ENCODE peak calls at places on chromosome 1, in four cellular contexts. Q is GM12891, O is activated T-cell treated with anti-CD3 and anti-CD28 coated beads for 1 hour, G is lower leg skin. R is an unnamed sample.

GRCh38 chr1:151398691-151399065 is 695 bp upstream of the PSMB4 start:
- DNase-seq in Q (no peak), O (no peak), G (no peak), R (no peak)

GRCh38 chr1:2360588-2361364 is 30.6 kb downstream of the MORN1 start:
- DNase-seq in Q (no peak), O (no peak), G (no peak), R (no peak)

GRCh38 chr1:56481140-56481694 is 98.1 kb downstream of the PLPP3 start:
- DNase-seq in Q (no peak), O (no peak), G (no peak), R (no peak)

GRCh38 chr1:2342384-2343022 is 48.9 kb downstream of the MORN1 start:
- DNase-seq in Q (no peak), O (no peak), G (no peak), R (no peak)

GRCh38 chr1:109432336-109432735 is 6.1 kb upstream of the PSMA5 start:
- DNase-seq in Q (no peak), O (no peak), G (no peak), R (no peak)

GRCh38 chr1:192235127-192235526 is 76.9 kb downstream of the RGS18 start:
- DNase-seq in Q (no peak), O (no peak), G (no peak), R (no peak)

GRCh38 chr1:183645453-183646024 is 7.6 kb downstream of the APOBEC4 start:
- DNase-seq in Q (no peak), O (no peak), G (no peak), R (no peak)

GRCh38 chr1:5572794-5573193 is 419.4 kb downstream of the NPHP4 start:
- DNase-seq in Q (no peak), O (no peak), G (no peak), R (peak)

GRCh38 chr1:24101796-24102580 is 9.9 kb downstream of the MYOM3 start:
- DNase-seq in Q (no peak), O (no peak), G (no peak), R (no peak)

GRCh38 chr1:71350805-71351204 is 270.0 kb upstream of the ZRANB2 start:
- DNase-seq in Q (no peak), O (no peak), G (no peak), R (no peak)

GRCh38 chr1:153441238-153441755 is 19.2 kb downstream of the S100A7 start:
- DNase-seq in Q (no peak), O (no peak), G (no peak), R (no peak)

GRCh38 chr1:25754421-25755195 is 45.4 kb upstream of the SELENON start:
- DNase-seq in Q (no peak), O (peak), G (no peak), R (no peak)

GRCh38 chr1:40784141-40784770 is 669 bp downstream of the KCNQ4 start:
- DNase-seq in Q (peak), O (no peak), G (no peak), R (no peak)

GRCh38 chr1:45557422-45557944 is 6.9 kb downstream of the AKR1A1 start:
- DNase-seq in Q (no peak), O (no peak), G (no peak), R (no peak)

R was measured in right atrium auricular region.